ENCODE peak calls at places on chromosomes 1 and 21, in five cellular contexts. T is COR-L47, Q is HEK293T, H is SW480, G is ELF-1. X is an unnamed sample.

GRCh38 chr21:41876928-41877652 is 2.1 kb downstream of the PRDM15 start:
- DNase-seq in G (no peak), H (no peak), T (no peak), Q (no peak), X (no peak)

GRCh38 chr1:11784993-11785769 is 20.6 kb downstream of the MTHFR start:
- DNase-seq in H (peak), G (peak), T (no peak), Q (peak), X (no peak)

GRCh38 chr1:158189637-158190036 is 8.9 kb downstream of the CD1D start:
- DNase-seq in Q (no peak), T (no peak), G (no peak), H (no peak), X (no peak)

GRCh38 chr1:56032276-56032675 is 547.1 kb downstream of the PLPP3 start:
- DNase-seq in Q (no peak), T (no peak), H (no peak), G (peak), X (no peak)

GRCh38 chr1:174058639-174059038 is 36.5 kb upstream of the RC3H1 start:
- DNase-seq in G (peak), Q (no peak), T (no peak), H (no peak), X (no peak)

GRCh38 chr1:150615346-150616201 is 13.8 kb downstream of the ENSA start:
- DNase-seq in G (no peak), H (no peak), T (no peak), Q (no peak), X (no peak)

GRCh38 chr1:41576620-41577019 is 92.1 kb upstream of the EDN2 start:
- DNase-seq in T (no peak), G (no peak), H (no peak), Q (no peak), X (no peak)

GRCh38 chr1:85413169-85413568 is 51.8 kb downstream of the DDAH1 start:
- DNase-seq in H (no peak), Q (no peak), G (no peak), T (no peak), X (no peak)

GRCh38 chr1:170494369-170494768 is 37.6 kb upstream of the GORAB start:
- DNase-seq in T (no peak), G (no peak), Q (no peak), H (peak), X (no peak)